ENCODE peak calls at places on chromosomes 16 and 17, in four cellular contexts. T is NCI-H1436; C is CD8-positive, alpha-beta T cell; K is activated CD4-positive, alpha-beta T cell treated with anti-CD3 and anti-CD28 coated beads, Interleukin-2, amount 50 U/mL, for 1 hour. D is an unnamed sample.

GRCh38 chr17:35898283-35899070 is 18.3 kb upstream of the CCL5 start:
- DNase-seq in T (no peak), C (no peak), K (no peak), D (no peak)

GRCh38 chr16:569445-570254 is at the start of gene PIGQ:
- DNase-seq in T (peak), C (peak), K (peak), D (no peak)

GRCh38 chr17:52147872-52148271 is 10.6 kb downstream of the CA10 start:
- DNase-seq in T (no peak), C (no peak), K (no peak), D (no peak)

GRCh38 chr16:6096931-6097665 is 999.5 kb upstream of the EEF2KMT start:
- DNase-seq in T (no peak), C (no peak), K (no peak), D (no peak)

GRCh38 chr17:38897176-38897575 is 27.3 kb downstream of the LASP1 start:
- DNase-seq in T (no peak), C (no peak), K (no peak), D (no peak)

GRCh38 chr16:14002416-14002815 is 68.7 kb upstream of the MRTFB start:
- DNase-seq in T (no peak), C (no peak), K (no peak), D (no peak)

GRCh38 chr17:31580331-31581021 is 189.0 kb downstream of the RAB11FIP4 start:
- DNase-seq in T (no peak), C (no peak), K (no peak), D (no peak)

GRCh38 chr16:27999687-28000086 is 63.8 kb downstream of the GSG1L start:
- DNase-seq in T (no peak), C (no peak), K (no peak), D (no peak)

GRCh38 chr16:89315271-89315670 is 97.8 kb downstream of the ZNF778 start:
- DNase-seq in T (no peak), C (no peak), K (no peak), D (no peak)

GRCh38 chr17:74962622-74963394 is 9.8 kb downstream of the HID1 start:
- DNase-seq in T (no peak), C (no peak), K (no peak), D (no peak)

GRCh38 chr16:52812945-52813556 is 239.6 kb downstream of the CHD9NB start:
- DNase-seq in T (no peak), C (no peak), K (no peak), D (no peak)

GRCh38 chr17:6574689-6575595 is 18.6 kb upstream of the PITPNM3 start:
- DNase-seq in T (no peak), C (peak), K (no peak), D (no peak)

GRCh38 chr17:3894927-3895343 is 2.1 kb upstream of the CAMKK1 start:
- DNase-seq in T (no peak), C (no peak), K (no peak), D (no peak)

GRCh38 chr16:67241008-67241900 is 6.0 kb downstream of the FHOD1 start:
- DNase-seq in T (no peak), C (no peak), K (no peak), D (no peak)

GRCh38 chr16:88599092-88599733 is 29.0 kb downstream of the ZC3H18 start:
- DNase-seq in T (no peak), C (no peak), K (no peak), D (no peak)